ENCODE peak calls at places on chromosomes 1 and 21, in five cellular contexts. Z, X, T, N and F are unnamed samples. For H3K27me3 and H3K36me3, the result is how much of the 10 kb centered on the place peaks cover.

GRCh38 chr21:38869946-38870345 is 64.2 kb downstream of the ETS2 start:
- DNase-seq in Z (no peak), X (no peak), T (no peak), N (no peak), F (peak)

GRCh38 chr1:38000529-38001453 is 4.5 kb downstream of the FHL3 start:
- DNase-seq in Z (peak), X (peak), T (no peak), N (no peak), F (peak)

GRCh38 chr1:115790846-115791245 is 22.3 kb upstream of the CASQ2 start:
- DNase-seq in Z (no peak), X (no peak), T (no peak), N (no peak), F (no peak)

GRCh38 chr1:11730429-11730861 is 5.5 kb upstream of the AGTRAP start:
- DNase-seq in Z (no peak), X (peak), T (no peak), N (no peak), F (peak)

GRCh38 chr1:203663294-203663693 is 36.7 kb downstream of the ATP2B4 start:
- DNase-seq in Z (no peak), X (peak), T (no peak), N (no peak), F (peak)

GRCh38 chr1:239909894-239910293 is 181.8 kb upstream of the FMN2 start:
- DNase-seq in Z (no peak), X (no peak), T (no peak), N (no peak), F (peak)

GRCh38 chr1:113403065-113403464 is 12.8 kb downstream of the MAGI3 start:
- DNase-seq in Z (no peak), X (no peak), T (no peak), N (no peak), F (no peak)

GRCh38 chr1:41078193-41078592 is 56.7 kb upstream of the SLFNL1 start:
- DNase-seq in Z (no peak), X (no peak), T (no peak), N (no peak), F (no peak)

GRCh38 chr1:181416268-181416855 is 67.0 kb upstream of the CACNA1E start:
- DNase-seq in Z (no peak), X (no peak), T (peak), N (no peak), F (no peak)

GRCh38 chr1:206453111-206453510 is 17.2 kb upstream of the IKBKE start:
- DNase-seq in Z (no peak), X (no peak), T (no peak), N (no peak), F (no peak)

GRCh38 chr1:37666241-37666867 is 26.0 kb upstream of the CDCA8 start:
- DNase-seq in Z (no peak), X (no peak), T (no peak), N (no peak), F (no peak)

GRCh38 chr1:174160109-174160473 is 771 bp downstream of the RABGAP1L start:
- DNase-seq in Z (no peak), X (peak), T (peak), N (peak), F (peak)

GRCh38 chr1:21666572-21667320 is 2.4 kb downstream of the RAP1GAP start:
- DNase-seq in Z (no peak), X (no peak), T (no peak), N (peak), F (no peak)

GRCh38 chr1:5598824-5599395 is 393.3 kb downstream of the NPHP4 start:
- DNase-seq in Z (no peak), X (no peak), T (no peak), N (no peak), F (no peak)

GRCh38 chr1:64834734-64835133 is 89.9 kb downstream of the RAVER2 start:
- DNase-seq in Z (no peak), X (no peak), T (no peak), N (no peak), F (peak)

GRCh38 chr1:165080253-165080896 is 276.1 kb downstream of the LMX1A start:
- DNase-seq in Z (no peak), X (no peak), T (no peak), N (no peak), F (peak)

GRCh38 chr1:41670558-41670957 is 186.1 kb upstream of the EDN2 start:
- DNase-seq in Z (no peak), X (no peak), T (no peak), N (no peak), F (peak)

GRCh38 chr1:29515188-29515955 is 279.1 kb downstream of the PTPRU start:
- DNase-seq in Z (no peak), X (no peak), T (peak), N (peak), F (no peak)

GRCh38 chr1:12201343-12202189 is 28.3 kb upstream of the VPS13D start:
- DNase-seq in Z (no peak), X (no peak), T (no peak), N (no peak), F (no peak)

GRCh38 chr1:209647212-209647611 is 5.0 kb downstream of the LAMB3 start:
- DNase-seq in Z (no peak), X (no peak), T (no peak), N (no peak), F (peak)

GRCh38 chr21:31335957-31336738 is 7.9 kb downstream of the TIAM1 start:
- DNase-seq in Z (no peak), X (no peak), T (no peak), N (no peak), F (peak)

GRCh38 chr1:156465747-156466365 is 34.7 kb downstream of the MEF2D start:
- DNase-seq in Z (peak), X (peak), T (no peak), N (peak), F (no peak)

GRCh38 chr1:9352364-9353140 is 59.9 kb downstream of the SPSB1 start:
- DNase-seq in Z (no peak), X (no peak), T (peak), N (peak), F (no peak)

DNA sequence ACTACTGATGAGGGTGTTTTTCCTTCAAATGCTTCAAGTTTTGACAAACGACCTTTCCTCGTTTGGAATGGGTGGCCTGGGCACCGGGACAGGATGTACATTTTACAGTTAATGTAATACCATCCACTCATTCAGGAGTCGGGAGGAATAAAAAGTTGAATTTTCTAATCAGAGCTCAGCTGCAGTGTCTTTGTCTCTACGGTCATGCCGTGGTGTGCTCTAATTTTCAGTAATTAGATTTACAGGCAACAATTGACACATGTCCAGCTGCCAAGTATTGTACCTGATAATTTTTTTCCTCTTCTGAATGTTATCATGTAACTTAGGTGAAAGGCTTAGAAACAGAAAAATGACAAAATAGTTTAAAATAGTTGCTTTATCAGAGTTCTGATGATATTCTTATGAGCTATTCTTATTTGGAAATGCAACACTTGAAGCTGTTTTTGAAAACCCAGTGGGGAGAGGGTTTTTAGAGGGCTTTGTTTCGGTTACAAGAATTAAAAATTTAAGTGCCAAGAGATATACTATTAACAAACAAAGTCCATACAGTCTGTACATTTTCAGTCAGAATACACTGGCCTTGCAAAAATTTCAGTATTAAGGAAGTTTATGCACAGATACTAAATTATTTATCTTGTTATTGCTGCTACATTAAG is 1.0 kb downstream of the CDKN2C start:
- DNase-seq in Z (no peak), X (peak), T (no peak), N (no peak), F (no peak)
- H3K27me3 ChIP-seq in Z (half or more), X (under half), T (under half), N (under half), F (under half)

GRCh38 chr1:25343872-25344271 is 5.7 kb downstream of the TMEM50A start:
- DNase-seq in Z (no peak), X (no peak), T (no peak), N (no peak), F (peak)

GRCh38 chr1:25347556-25347955 is 9.4 kb downstream of the TMEM50A start:
- DNase-seq in Z (no peak), X (no peak), T (no peak), N (no peak), F (no peak)

GRCh38 chr1:25349606-25350005 is 11.5 kb downstream of the TMEM50A start:
- DNase-seq in Z (no peak), X (no peak), T (no peak), N (no peak), F (no peak)
- H3K36me3 ChIP-seq in Z (half or more), X (under half), T (under half), N (under half), F (under half)

DNA sequence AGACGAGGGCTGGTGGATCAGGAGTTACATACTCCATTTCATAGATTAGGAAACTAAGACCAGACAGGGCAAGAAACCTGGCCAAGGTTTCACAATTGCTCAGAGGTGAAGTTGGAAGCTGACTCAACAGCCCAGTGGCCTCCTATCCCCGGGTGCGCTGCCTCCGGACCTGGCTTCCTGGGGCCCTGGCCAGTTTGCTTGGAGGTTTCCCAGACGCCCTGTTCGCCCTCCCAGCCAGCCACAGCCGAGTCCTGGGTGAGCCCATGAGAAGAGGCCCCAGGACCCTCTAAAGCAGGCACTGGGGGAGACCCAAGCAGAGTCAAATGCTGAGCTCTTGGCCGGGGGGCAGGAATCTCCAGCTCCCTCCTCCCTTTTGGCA is 180.1 kb downstream of the ZBTB18 start:
- DNase-seq in Z (no peak), X (no peak), T (no peak), N (no peak), F (peak)
- H3K27me3 ChIP-seq in Z (under half), X (under half), T (under half), N (under half), F (under half)

DNA sequence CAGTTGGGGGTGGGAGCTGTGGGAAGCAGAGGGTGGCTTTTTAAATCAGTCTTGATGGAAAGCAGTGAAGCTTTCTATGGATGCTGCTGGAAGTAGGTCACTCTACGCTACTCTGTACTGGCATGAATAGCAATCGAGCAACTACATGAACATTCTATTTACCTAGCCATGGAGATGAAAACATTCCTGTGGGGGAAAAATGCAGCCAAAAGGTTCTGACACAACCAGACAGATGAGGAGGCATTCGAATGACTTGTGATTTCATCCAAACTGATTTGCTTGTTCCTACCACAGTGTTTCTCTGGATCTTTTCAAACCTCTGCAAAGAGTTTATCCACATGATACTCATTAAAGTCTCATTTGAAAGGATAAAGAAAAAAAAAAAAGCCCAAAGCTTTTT is 95.0 kb downstream of the ASTN1 start:
- DNase-seq in Z (no peak), X (no peak), T (no peak), N (no peak), F (no peak)
- H3K36me3 ChIP-seq in Z (under half), X (under half), T (under half), N (under half), F (under half)